ENCODE peak calls at places on chromosomes 11 and 22, in four cellular contexts. One of them, this sample, is unnamed.

GRCh38 chr22:47460870-47461269 is 698.4 kb downstream of the TBC1D22A start:
- DNase-seq in K562: no peak
- DNase-seq in GM12878: no peak
- DNase-seq in HL-60: no peak
- DNase-seq in this sample: no peak

GRCh38 chr11:123645576-123645975 is 8.8 kb downstream of the SCN3B start:
- DNase-seq in K562: no peak
- DNase-seq in GM12878: no peak
- DNase-seq in HL-60: no peak
- DNase-seq in this sample: no peak

GRCh38 chr11:133988686-133989410 is 32.1 kb upstream of the IGSF9B start:
- DNase-seq in K562: no peak
- DNase-seq in GM12878: no peak
- DNase-seq in HL-60: no peak
- DNase-seq in this sample: no peak

GRCh38 chr11:65899356-65900124 is 648 bp downstream of the FOSL1 start:
- DNase-seq in K562: peak
- DNase-seq in GM12878: no peak
- DNase-seq in HL-60: no peak
- DNase-seq in this sample: peak

GRCh38 chr22:36027579-36027959 is 1.1 kb downstream of the RBFOX2 start:
- DNase-seq in K562: no peak
- DNase-seq in GM12878: no peak
- DNase-seq in HL-60: no peak
- DNase-seq in this sample: no peak

GRCh38 chr11:26704249-26704648 is 17.6 kb downstream of the SLC5A12 start:
- DNase-seq in K562: no peak
- DNase-seq in GM12878: no peak
- DNase-seq in HL-60: no peak
- DNase-seq in this sample: no peak

GRCh38 chr22:45268958-45269844 is 15.5 kb upstream of the UPK3A start:
- DNase-seq in K562: peak
- DNase-seq in GM12878: no peak
- DNase-seq in HL-60: peak
- DNase-seq in this sample: peak

GRCh38 chr11:120513436-120514315 is 2.1 kb downstream of the GRIK4 start:
- DNase-seq in K562: no peak
- DNase-seq in GM12878: no peak
- DNase-seq in HL-60: no peak
- DNase-seq in this sample: no peak

GRCh38 chr11:134585666-134586285 is 173.7 kb upstream of the B3GAT1 start:
- DNase-seq in K562: no peak
- DNase-seq in GM12878: no peak
- DNase-seq in HL-60: no peak
- DNase-seq in this sample: no peak

GRCh38 chr11:121482231-121483129 is 29.7 kb upstream of the SORL1-AS1 start:
- DNase-seq in K562: no peak
- DNase-seq in GM12878: peak
- DNase-seq in HL-60: peak
- DNase-seq in this sample: no peak

GRCh38 chr11:1295086-1295485 is 14.3 kb downstream of the TOLLIP start:
- DNase-seq in K562: no peak
- DNase-seq in GM12878: no peak
- DNase-seq in HL-60: no peak
- DNase-seq in this sample: no peak

GRCh38 chr11:64619196-64619595 is 28.2 kb downstream of the SLC22A12 start:
- DNase-seq in K562: no peak
- DNase-seq in GM12878: no peak
- DNase-seq in HL-60: no peak
- DNase-seq in this sample: no peak

GRCh38 chr11:74493816-74494630 is 499 bp upstream of the LIPT2 start:
- DNase-seq in K562: no peak
- DNase-seq in GM12878: peak
- DNase-seq in HL-60: no peak
- DNase-seq in this sample: no peak

GRCh38 chr22:49402169-49402568 is 425.5 kb downstream of the BRD1 start:
- DNase-seq in K562: no peak
- DNase-seq in GM12878: no peak
- DNase-seq in HL-60: no peak
- DNase-seq in this sample: no peak

GRCh38 chr11:73528420-73528819 is 69.5 kb downstream of the FAM168A start:
- DNase-seq in K562: no peak
- DNase-seq in GM12878: no peak
- DNase-seq in HL-60: no peak
- DNase-seq in this sample: no peak

GRCh38 chr22:43388420-43388851 is 23.4 kb upstream of the MPPED1 start:
- DNase-seq in K562: peak
- DNase-seq in GM12878: no peak
- DNase-seq in HL-60: peak
- DNase-seq in this sample: peak

GRCh38 chr11:64868904-64869570 is 9.4 kb downstream of the EHD1 start:
- DNase-seq in K562: no peak
- DNase-seq in GM12878: no peak
- DNase-seq in HL-60: no peak
- DNase-seq in this sample: no peak

GRCh38 chr22:47736166-47737034 is 974.0 kb downstream of the TBC1D22A start:
- DNase-seq in K562: no peak
- DNase-seq in GM12878: no peak
- DNase-seq in HL-60: no peak
- DNase-seq in this sample: no peak

GRCh38 chr11:120622189-120622912 is 110.8 kb downstream of the GRIK4 start:
- DNase-seq in K562: peak
- DNase-seq in GM12878: no peak
- DNase-seq in HL-60: peak
- DNase-seq in this sample: no peak

GRCh38 chr22:50170453-50171318 is at the start of gene PANX2:
- DNase-seq in K562: peak
- DNase-seq in GM12878: no peak
- DNase-seq in HL-60: no peak
- DNase-seq in this sample: no peak

GRCh38 chr22:50150161-50151129 is 20.1 kb upstream of the PANX2 start:
- DNase-seq in K562: peak
- DNase-seq in GM12878: no peak
- DNase-seq in HL-60: no peak
- DNase-seq in this sample: no peak

GRCh38 chr11:45805305-45806071 is 539 bp downstream of the SLC35C1 start:
- DNase-seq in K562: peak
- DNase-seq in GM12878: no peak
- DNase-seq in HL-60: peak
- DNase-seq in this sample: no peak

GRCh38 chr22:27438271-27438980 is 363.1 kb downstream of the MN1 start:
- DNase-seq in K562: no peak
- DNase-seq in GM12878: no peak
- DNase-seq in HL-60: no peak
- DNase-seq in this sample: no peak

GRCh38 chr22:36327922-36328551 is 59.7 kb downstream of the MYH9 start:
- DNase-seq in K562: no peak
- DNase-seq in GM12878: no peak
- DNase-seq in HL-60: no peak
- DNase-seq in this sample: no peak

GRCh38 chr11:9820260-9820659 is 156.4 kb downstream of the SWAP70 start:
- DNase-seq in K562: no peak
- DNase-seq in GM12878: no peak
- DNase-seq in HL-60: no peak
- DNase-seq in this sample: no peak

GRCh38 chr11:61254403-61255025 is 13.5 kb downstream of the PGA5 start:
- DNase-seq in K562: peak
- DNase-seq in GM12878: peak
- DNase-seq in HL-60: peak
- DNase-seq in this sample: peak

GRCh38 chr11:61771995-61772455 is 19.6 kb downstream of the MYRF start:
- DNase-seq in K562: no peak
- DNase-seq in GM12878: no peak
- DNase-seq in HL-60: no peak
- DNase-seq in this sample: no peak

GRCh38 chr22:39300198-39300830 is 19.1 kb downstream of the RPL3 start:
- DNase-seq in K562: no peak
- DNase-seq in GM12878: no peak
- DNase-seq in HL-60: peak
- DNase-seq in this sample: no peak

GRCh38 chr22:48444320-48445112 is 1383.2 kb downstream of the BRD1 start:
- DNase-seq in K562: no peak
- DNase-seq in GM12878: peak
- DNase-seq in HL-60: no peak
- DNase-seq in this sample: peak

GRCh38 chr11:10742460-10743208 is 8.4 kb upstream of the CTR9 start:
- DNase-seq in K562: peak
- DNase-seq in GM12878: no peak
- DNase-seq in HL-60: peak
- DNase-seq in this sample: no peak

GRCh38 chr11:91158297-91158696 is 935.4 kb upstream of the CHORDC1 start:
- DNase-seq in K562: no peak
- DNase-seq in GM12878: no peak
- DNase-seq in HL-60: no peak
- DNase-seq in this sample: no peak

GRCh38 chr11:24226606-24227005 is 270.2 kb upstream of the LUZP2 start:
- DNase-seq in K562: no peak
- DNase-seq in GM12878: no peak
- DNase-seq in HL-60: no peak
- DNase-seq in this sample: no peak

GRCh38 chr11:44823006-44823405 is 96.2 kb downstream of the TSPAN18 start:
- DNase-seq in K562: peak
- DNase-seq in GM12878: no peak
- DNase-seq in HL-60: no peak
- DNase-seq in this sample: no peak

GRCh38 chr22:30785527-30785926 is 90.9 kb downstream of the OSBP2 start:
- DNase-seq in K562: no peak
- DNase-seq in GM12878: no peak
- DNase-seq in HL-60: no peak
- DNase-seq in this sample: no peak

GRCh38 chr22:30778261-30778660 is 83.6 kb downstream of the OSBP2 start:
- DNase-seq in K562: no peak
- DNase-seq in GM12878: no peak
- DNase-seq in HL-60: no peak
- DNase-seq in this sample: no peak

GRCh38 chr22:30781271-30781875 is 86.7 kb downstream of the OSBP2 start:
- DNase-seq in K562: no peak
- DNase-seq in GM12878: no peak
- DNase-seq in HL-60: no peak
- DNase-seq in this sample: no peak

GRCh38 chr22:30783021-30783420 is 88.3 kb downstream of the OSBP2 start:
- DNase-seq in K562: no peak
- DNase-seq in GM12878: no peak
- DNase-seq in HL-60: no peak
- DNase-seq in this sample: no peak

GRCh38 chr22:30782613-30783012 is 87.9 kb downstream of the OSBP2 start:
- DNase-seq in K562: no peak
- DNase-seq in GM12878: no peak
- DNase-seq in HL-60: no peak
- DNase-seq in this sample: no peak
- TF ChIP-seq SPI1 in K562: no peak
- TF ChIP-seq SPI1 in GM12878: no peak
- TF ChIP-seq SPI1 in HL-60: no peak
- TF ChIP-seq SPI1 in this sample: no peak

GRCh38 chr11:93330446-93330984 is at the start of gene DEUP1:
- DNase-seq in K562: peak
- DNase-seq in GM12878: no peak
- DNase-seq in HL-60: no peak
- DNase-seq in this sample: peak
- TF ChIP-seq SPI1 in K562: no peak
- TF ChIP-seq SPI1 in GM12878: no peak
- TF ChIP-seq SPI1 in HL-60: no peak
- TF ChIP-seq SPI1 in this sample: no peak

DNA sequence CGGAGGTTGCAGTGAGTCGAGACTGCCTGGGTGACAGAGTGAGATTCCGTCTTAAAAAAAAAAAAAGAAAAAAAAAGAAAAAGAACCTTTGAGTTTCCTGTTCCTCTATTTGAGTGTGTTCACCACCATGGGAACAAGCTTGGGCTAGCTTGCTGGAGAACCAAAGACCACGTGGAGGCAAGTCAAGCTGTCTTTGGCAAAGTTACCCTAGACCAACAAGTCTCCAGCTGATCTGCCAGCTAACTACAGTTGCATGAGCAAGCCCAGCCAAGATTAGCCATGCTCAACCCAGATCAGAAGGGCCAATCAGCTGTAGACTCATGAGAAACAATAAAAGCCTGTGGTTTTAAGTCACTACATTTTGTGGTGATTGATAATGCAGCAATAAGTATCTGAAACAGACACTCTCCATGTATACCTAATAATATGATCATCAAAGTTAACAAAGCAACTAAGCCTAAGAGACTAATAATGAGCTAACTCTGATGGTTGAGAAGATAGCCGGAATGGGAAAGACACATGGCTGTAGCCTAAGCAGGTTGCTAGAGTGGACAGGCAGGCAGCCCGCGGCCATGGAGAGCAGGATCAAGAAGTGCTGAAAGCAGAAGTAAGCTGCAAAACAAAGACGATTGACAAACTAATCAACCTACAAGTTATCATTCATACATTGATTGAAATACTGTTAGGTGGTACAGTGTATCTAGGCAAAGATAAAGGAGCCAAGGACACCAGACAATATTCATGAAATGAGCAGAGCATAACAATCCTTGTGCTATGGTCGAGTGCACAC is 29.5 kb downstream of the SLN start:
- DNase-seq in K562: no peak
- DNase-seq in GM12878: no peak
- DNase-seq in HL-60: no peak
- DNase-seq in this sample: no peak
- TF ChIP-seq SPI1 in K562: no peak
- TF ChIP-seq SPI1 in GM12878: no peak
- TF ChIP-seq SPI1 in HL-60: peak
- TF ChIP-seq SPI1 in this sample: no peak

DNA sequence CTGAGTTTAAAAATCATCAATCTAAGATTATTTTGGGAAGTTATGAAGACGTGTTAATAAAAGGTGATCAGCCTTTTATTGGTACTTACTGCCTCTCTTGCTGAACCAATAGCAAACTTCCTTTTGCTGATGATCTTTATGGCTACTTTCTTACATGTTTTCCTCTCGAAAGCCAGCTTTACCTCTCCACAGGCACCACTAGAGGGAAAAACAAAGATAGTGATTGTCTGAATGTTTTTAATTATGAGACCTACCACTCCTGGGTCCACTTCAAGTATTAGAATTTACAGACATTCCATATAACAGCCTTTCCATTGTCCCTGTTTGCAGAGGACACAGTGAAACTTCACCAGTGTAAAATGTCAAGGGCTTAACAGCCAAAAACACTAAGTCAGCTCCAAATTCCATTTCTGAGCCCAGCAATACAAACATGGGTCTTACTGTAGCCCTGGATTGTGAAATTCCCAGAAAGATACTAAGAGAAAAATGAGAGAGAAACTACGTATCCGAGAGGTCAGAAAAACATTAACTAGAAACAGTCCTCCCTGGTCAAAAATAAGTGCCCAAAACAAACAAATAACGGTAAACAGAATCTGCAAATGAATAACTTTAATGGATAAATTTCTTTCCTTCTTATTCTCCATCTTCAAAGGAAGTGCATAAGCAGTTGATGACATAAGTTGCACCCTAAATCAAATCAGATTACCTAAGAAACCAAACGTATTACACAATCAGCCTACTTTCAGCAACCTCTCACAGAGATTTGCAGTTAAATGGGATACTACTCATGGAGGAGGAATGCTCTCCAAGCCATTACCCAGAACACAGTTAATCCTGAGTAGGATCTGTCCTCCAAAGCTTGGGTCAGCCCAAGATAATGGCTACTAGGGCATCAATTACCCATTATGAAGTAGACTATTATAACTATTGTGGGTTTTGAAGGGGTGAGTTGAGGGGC is 29.5 kb downstream of the CHEK2 start:
- DNase-seq in K562: peak
- DNase-seq in GM12878: no peak
- DNase-seq in HL-60: no peak
- DNase-seq in this sample: no peak
- TF ChIP-seq SPI1 in K562: no peak
- TF ChIP-seq SPI1 in GM12878: no peak
- TF ChIP-seq SPI1 in HL-60: no peak
- TF ChIP-seq SPI1 in this sample: no peak

This sample was measured in GM12891.